ENCODE peak calls at places on chromosomes 5 and 9, in seven cellular contexts. H, A, M, F, R, P and J are unnamed samples.
A peak's percentile ranks its signal among the peaks of the same experiment; 100 is the strongest.

GRCh38 chr9:91160599-91161464 is 200.9 kb downstream of the AUH start:
- DNase-seq in M (no peak), P (no peak), F (no peak), A (no peak), H (no peak), R (peak; percentile 68), J (no peak)

GRCh38 chr5:167375125-167375524 is 916.3 kb upstream of the WWC1 start:
- DNase-seq in M (no peak), H (no peak), P (no peak), F (no peak), A (no peak), R (no peak), J (no peak)

GRCh38 chr5:172059661-172060100 is 53.2 kb upstream of the FBXW11 start:
- DNase-seq in M (no peak), F (peak; percentile 7), R (no peak), P (no peak), H (peak; percentile 48), A (no peak), J (no peak)

GRCh38 chr9:95341262-95342011 is 23.9 kb upstream of the FANCC start:
- DNase-seq in A (no peak), H (no peak), P (peak; percentile 23), R (no peak), F (peak; percentile 10), M (no peak), J (no peak)

GRCh38 chr9:131608469-131609115 is 63.3 kb downstream of the PRRT1B start:
- DNase-seq in P (peak; percentile 85), F (peak; percentile 87), M (peak; percentile 84), R (peak; percentile 90), H (peak; percentile 98), A (no peak), J (peak; percentile 69)

GRCh38 chr5:23506329-23507236 is 826 bp upstream of the PRDM9 start:
- DNase-seq in A (no peak), R (no peak), H (peak; percentile 6), P (peak; percentile 25), F (no peak), M (no peak), J (no peak)

GRCh38 chr5:33565304-33565703 is 124.5 kb downstream of the TARS1 start:
- DNase-seq in F (no peak), P (no peak), H (no peak), A (no peak), R (no peak), M (peak; percentile 51), J (no peak)

GRCh38 chr9:91766301-91766700 is 183.7 kb downstream of the ROR2 start:
- DNase-seq in F (no peak), H (no peak), M (no peak), A (no peak), R (no peak), P (no peak), J (no peak)

GRCh38 chr5:137218471-137218870 is 280.7 kb downstream of the SPOCK1 start:
- DNase-seq in H (peak; percentile 60), A (no peak), F (peak; percentile 45), R (peak; percentile 66), P (peak; percentile 89), M (no peak), J (no peak)

GRCh38 chr9:80792721-80793120 is 896.6 kb downstream of the TLE1 start:
- DNase-seq in P (no peak), M (no peak), F (no peak), A (no peak), R (no peak), H (no peak), J (no peak)

GRCh38 chr5:57317341-57317740 is 143.5 kb downstream of the GPBP1 start:
- DNase-seq in M (no peak), A (no peak), P (peak; percentile 37), F (no peak), R (no peak), H (no peak), J (no peak)

GRCh38 chr9:91951944-91952520 is 2.0 kb upstream of the ROR2 start:
- DNase-seq in R (no peak), F (no peak), H (no peak), A (no peak), M (no peak), P (no peak), J (no peak)

GRCh38 chr9:95071925-95072324 is 245.6 kb downstream of the FANCC start:
- DNase-seq in M (no peak), R (no peak), F (no peak), P (no peak), A (no peak), H (no peak), J (no peak)

GRCh38 chr5:1416856-1417469 is 28.3 kb downstream of the SLC6A3 start:
- DNase-seq in P (no peak), A (no peak), H (no peak), M (peak; percentile 26), F (no peak), R (no peak), J (peak; percentile 44)

GRCh38 chr5:153445875-153446567 is 44.4 kb upstream of the GRIA1 start:
- DNase-seq in H (no peak), A (no peak), P (peak; percentile 75), F (no peak), M (no peak), R (no peak), J (peak; percentile 44)

GRCh38 chr9:35736201-35736633 is 3.8 kb downstream of the CREB3 start:
- DNase-seq in M (peak; percentile 74), F (peak; percentile 70), H (peak; percentile 72), A (no peak), R (no peak), P (peak; percentile 71), J (peak; percentile 64)

GRCh38 chr9:134670042-134670525 is 28.5 kb downstream of the COL5A1 start:
- DNase-seq in R (no peak), P (no peak), M (no peak), A (no peak), H (peak; percentile 82), F (no peak), J (no peak)

GRCh38 chr5:139685886-139686285 is 37.7 kb downstream of the CXXC5 start:
- DNase-seq in R (no peak), P (no peak), M (no peak), A (no peak), F (no peak), H (no peak), J (no peak)

GRCh38 chr9:138022121-138022741 is 144.6 kb downstream of the CACNA1B start:
- DNase-seq in F (peak; percentile 21), A (no peak), P (no peak), H (no peak), R (no peak), M (peak; percentile 27), J (peak; percentile 33)

GRCh38 chr9:98330831-98331230 is 75.4 kb upstream of the TBC1D2 start:
- DNase-seq in F (no peak), H (no peak), P (no peak), M (no peak), R (no peak), A (no peak), J (no peak)

GRCh38 chr5:53425598-53426516 is 54.6 kb upstream of the FST start:
- DNase-seq in A (no peak), F (peak; percentile 44), R (no peak), P (no peak), M (no peak), H (peak; percentile 34), J (no peak)

GRCh38 chr5:74865293-74865798 is 841 bp downstream of the FAM169A start:
- DNase-seq in F (no peak), R (no peak), A (no peak), P (no peak), H (peak; percentile 32), M (no peak), J (no peak)

GRCh38 chr5:131224387-131225191 is 39.3 kb upstream of the CDC42SE2 start:
- DNase-seq in P (no peak), M (peak; percentile 48), A (no peak), F (no peak), R (no peak), H (no peak), J (peak; percentile 51)

GRCh38 chr9:98707158-98708102 is 1.3 kb downstream of the GABBR2 start:
- DNase-seq in P (peak; percentile 32), F (peak; percentile 72), M (no peak), A (peak; percentile 65), R (no peak), H (peak; percentile 60), J (peak; percentile 54)

GRCh38 chr5:171528865-171529264 is 109.4 kb downstream of the FGF18 start:
- DNase-seq in A (no peak), F (no peak), R (no peak), P (no peak), H (no peak), M (no peak), J (no peak)